ENCODE peak calls at places on chromosomes 4 and X, in ten cellular contexts. Z is stimulated activated CD4-positive, alpha-beta T cell treated with anti-CD3 and anti-CD28 coated beads, Interleukin-2, amount 100 ng/mL, for 48 hours; Q is GDM1; N is Peyer's patch; S is fibroblast of villous mesenchyme; D is Daoy; J is skeletal muscle cell; X is BJ; F is activated T-helper 9 cell treated with anti-CD3 and anti-CD28 coated beads, Interleukin-2, amount 50 U/mL, for 16 hours; T is HFFc6. W is an unnamed sample.
A peak's percentile ranks its signal among the peaks of the same experiment; 100 is the strongest.

GRCh38 chr4:19806865-19807264 is 444.8 kb upstream of the SLIT2 start:
- DNase-seq in Q (no peak), N (no peak), S (no peak), T (no peak), D (no peak), J (no peak), F (no peak), X (no peak), Z (no peak), W (no peak)

GRCh38 chrX:12548746-12549145 is 242.5 kb upstream of the PRPS2 start:
- DNase-seq in Q (no peak), F (no peak), S (peak; percentile 19), Z (no peak), N (no peak), T (no peak), J (no peak), X (no peak), D (no peak), W (no peak)

GRCh38 chrX:131895002-131895401 is 128.1 kb upstream of the STK26 start:
- DNase-seq in X (no peak), Q (no peak), F (no peak), Z (no peak), J (peak; percentile 14), D (peak; percentile 46), T (peak; percentile 0), N (no peak), S (peak; percentile 83), W (no peak)

GRCh38 chr4:44660396-44660795 is 9.0 kb upstream of the YIPF7 start:
- DNase-seq in X (no peak), N (no peak), J (no peak), T (no peak), D (no peak), Z (no peak), F (no peak), Q (no peak), S (no peak), W (no peak)

GRCh38 chrX:68852046-68852445 is 23.2 kb downstream of the EFNB1 start:
- DNase-seq in Z (no peak), T (no peak), D (no peak), J (no peak), S (no peak), Q (no peak), N (no peak), X (no peak), F (no peak), W (no peak)

GRCh38 chr4:32117696-32118095 is 1397.5 kb downstream of the PCDH7 start:
- DNase-seq in X (no peak), N (no peak), J (no peak), Z (no peak), T (no peak), D (no peak), S (no peak), Q (no peak), F (no peak), W (no peak)

GRCh38 chrX:38335382-38335781 is 8.1 kb upstream of the RPGR start:
- DNase-seq in D (no peak), N (no peak), X (no peak), Z (no peak), F (no peak), Q (no peak), J (no peak), T (no peak), S (no peak), W (no peak)

GRCh38 chrX:153829549-153829798 is 870 bp downstream of the PDZD4 start:
- DNase-seq in S (no peak), D (no peak), Z (no peak), X (no peak), J (no peak), T (no peak), F (no peak), Q (no peak), N (no peak), W (no peak)

GRCh38 chrX:110381216-110381615 is 22.6 kb downstream of the RTL9 start:
- DNase-seq in S (peak; percentile 86), N (no peak), D (no peak), X (no peak), Z (no peak), F (no peak), T (peak; percentile 75), Q (no peak), J (peak; percentile 29), W (no peak)

GRCh38 chr4:144343143-144343755 is 202.7 kb upstream of the GYPA start:
- DNase-seq in Z (no peak), X (no peak), D (no peak), Q (no peak), T (no peak), S (no peak), J (no peak), N (no peak), F (no peak), W (no peak)

GRCh38 chrX:118772051-118772450 is 44.6 kb downstream of the IL13RA1 start:
- DNase-seq in T (no peak), X (no peak), N (no peak), Z (no peak), D (no peak), J (no peak), Q (no peak), S (no peak), F (no peak), W (no peak)

GRCh38 chr4:110876866-110877265 is 254.0 kb upstream of the PITX2 start:
- DNase-seq in Q (no peak), T (no peak), F (no peak), D (no peak), Z (no peak), S (peak; percentile 56), N (no peak), J (no peak), X (no peak), W (no peak)

GRCh38 chr4:20809796-20810195 is 109.5 kb downstream of the PACRGL start:
- DNase-seq in J (no peak), Z (no peak), S (no peak), X (no peak), N (no peak), T (no peak), Q (no peak), D (no peak), F (no peak), W (peak; percentile 92)

GRCh38 chrX:148811236-148811635 is 310.8 kb downstream of the AFF2 start:
- DNase-seq in S (peak; percentile 1), F (no peak), J (no peak), Q (no peak), N (no peak), T (no peak), D (no peak), X (no peak), Z (no peak), W (peak; percentile 64)

GRCh38 chr4:153333874-153334273 is 10.6 kb upstream of the MND1 start:
- DNase-seq in S (no peak), Z (no peak), Q (no peak), D (no peak), J (no peak), N (no peak), F (no peak), T (no peak), X (no peak), W (no peak)

GRCh38 chr4:114857831-114858230 is 255.6 kb downstream of the NDST4 start:
- DNase-seq in Z (no peak), T (no peak), X (no peak), S (no peak), Q (no peak), N (no peak), J (no peak), F (no peak), D (no peak), W (no peak)

GRCh38 chrX:40098264-40099045 is 697 bp upstream of the BCOR start:
- DNase-seq in T (peak; percentile 48), F (no peak), X (no peak), N (peak; percentile 75), S (peak; percentile 63), D (peak; percentile 70), Z (no peak), J (no peak), Q (peak; percentile 50), W (peak; percentile 84)

W was measured in islet precursor cell.